ENCODE peak calls at places on chromosomes 11 and 22, in nine cellular contexts. C is GM03348; S is cardiac fibroblast; L is NCI-H187 treated with DMSO at 0.1 percent for 48 hours; D is NCI-H1105; F is stimulated activated CD4-positive, alpha-beta T cell treated with anti-CD3 and anti-CD28 coated beads, Interleukin-2, amount 100 ng/mL, for 48 hours; R is T-cell; Z is nephron progenitor cell; B is Right ventricle myocardium inferior. X is an unnamed sample.

GRCh38 chr11:86476109-86476861 is 101.6 kb downstream of the CCDC81 start:
- DNase-seq in S (peak), D (no peak), R (no peak), F (no peak), C (no peak), B (no peak), L (no peak), Z (no peak), X (peak)

GRCh38 chr22:29914165-29914564 is 31.2 kb downstream of the MTMR3 start:
- DNase-seq in F (no peak), S (peak), Z (no peak), C (peak), D (no peak), B (no peak), R (no peak), L (no peak), X (peak)

GRCh38 chr11:2481253-2481652 is 36.4 kb downstream of the KCNQ1 start:
- DNase-seq in B (no peak), F (no peak), R (no peak), Z (no peak), D (no peak), C (no peak), L (no peak), S (no peak), X (no peak)

GRCh38 chr22:45684752-45685359 is 13.2 kb downstream of the ATXN10 start:
- DNase-seq in R (no peak), F (no peak), L (no peak), S (no peak), C (no peak), D (no peak), B (no peak), Z (no peak), X (no peak)

GRCh38 chr11:72058416-72059034 is 21.8 kb downstream of the NUMA1 start:
- DNase-seq in D (peak), L (no peak), B (no peak), F (no peak), S (peak), R (no peak), Z (no peak), C (peak), X (peak)

GRCh38 chr22:49215840-49216239 is 611.8 kb downstream of the BRD1 start:
- DNase-seq in D (no peak), C (no peak), R (no peak), S (no peak), L (no peak), Z (no peak), F (no peak), B (no peak), X (no peak)

GRCh38 chr11:16876053-16876752 is 137.8 kb downstream of the C11orf58 start:
- DNase-seq in C (no peak), Z (no peak), D (no peak), F (no peak), L (no peak), S (no peak), B (no peak), R (no peak), X (no peak)

GRCh38 chr22:42277988-42278776 is 7.7 kb upstream of the TCF20 start:
- DNase-seq in D (no peak), C (no peak), L (no peak), Z (no peak), B (peak), R (no peak), S (peak), F (no peak), X (no peak)

GRCh38 chr11:67264886-67265632 is 1.2 kb upstream of the GRK2 start:
- DNase-seq in F (no peak), Z (no peak), R (no peak), S (no peak), L (no peak), D (no peak), B (no peak), C (no peak), X (no peak)

GRCh38 chr11:118106789-118107335 is 20.1 kb upstream of the SMIM35 start:
- DNase-seq in L (no peak), D (no peak), B (no peak), R (no peak), S (peak), F (no peak), C (no peak), Z (no peak), X (no peak)

GRCh38 chr22:17779286-17780115 is 5.2 kb upstream of the BID start:
- DNase-seq in B (peak), Z (no peak), F (no peak), C (no peak), S (no peak), L (no peak), R (no peak), D (no peak), X (no peak)

GRCh38 chr11:32219320-32219719 is 128.4 kb downstream of the RCN1 start:
- DNase-seq in R (no peak), C (no peak), D (no peak), S (no peak), F (no peak), B (no peak), Z (no peak), L (no peak), X (no peak)

GRCh38 chr22:35746946-35747703 is 29.5 kb downstream of the APOL5 start:
- DNase-seq in L (no peak), C (no peak), F (no peak), S (peak), B (no peak), Z (no peak), R (no peak), D (no peak), X (peak)

GRCh38 chr22:30880181-30880601 is 88.4 kb downstream of the MORC2 start:
- DNase-seq in C (no peak), F (no peak), L (no peak), D (no peak), R (no peak), B (peak), Z (no peak), S (no peak), X (no peak)

GRCh38 chr11:1450344-1450875 is 36.2 kb downstream of the MOB2 start:
- DNase-seq in Z (no peak), S (no peak), L (no peak), F (no peak), B (no peak), R (no peak), D (no peak), C (no peak), X (no peak)

GRCh38 chr11:93099811-93100210 is 98.0 kb downstream of the SLC36A4 start:
- DNase-seq in B (no peak), S (peak), F (no peak), D (no peak), R (no peak), C (peak), Z (no peak), L (no peak), X (no peak)

GRCh38 chr22:39277135-39277607 is 32.4 kb upstream of the PDGFB start:
- DNase-seq in S (peak), D (no peak), B (peak), R (no peak), C (no peak), Z (no peak), L (no peak), F (no peak), X (peak)

GRCh38 chr11:108199446-108200321 is 22.8 kb downstream of the NPAT start:
- DNase-seq in L (no peak), C (peak), D (no peak), B (no peak), R (peak), F (peak), Z (no peak), S (peak), X (no peak)

GRCh38 chr22:39579909-39580571 is 9.5 kb downstream of the CACNA1I start:
- DNase-seq in Z (no peak), C (no peak), F (no peak), R (no peak), L (no peak), B (no peak), D (no peak), S (no peak), X (no peak)

X was measured in hepatic stellate cell.